ENCODE peak calls at places on chromosomes 4 and X, in five cellular contexts. One of them, this sample, is unnamed.
A peak's percentile ranks its signal among the peaks of the same experiment; 100 is the strongest.

GRCh38 chr4:92254767-92255442 is 48.9 kb upstream of the GRID2 start:
- DNase-seq in dorsolateral prefrontal cortex: no peak
- DNase-seq in frontal cortex: no peak
- DNase-seq in ELR: no peak
- DNase-seq in nephron progenitor cell: no peak
- DNase-seq in this sample: no peak

GRCh38 chr4:38106886-38107514 is 146.8 kb downstream of the PTTG2 start:
- DNase-seq in dorsolateral prefrontal cortex: no peak
- DNase-seq in ELR: no peak
- DNase-seq in frontal cortex: no peak
- DNase-seq in nephron progenitor cell: no peak
- DNase-seq in this sample: peak; percentile 4

GRCh38 chr4:2803624-2804448 is 11.0 kb downstream of the SH3BP2 start:
- DNase-seq in dorsolateral prefrontal cortex: no peak
- DNase-seq in frontal cortex: no peak
- DNase-seq in nephron progenitor cell: no peak
- DNase-seq in ELR: peak; percentile 42
- DNase-seq in this sample: peak; percentile 22

GRCh38 chr4:141845901-141846300 is 209.5 kb downstream of the IL15 start:
- DNase-seq in nephron progenitor cell: no peak
- DNase-seq in dorsolateral prefrontal cortex: no peak
- DNase-seq in frontal cortex: no peak
- DNase-seq in ELR: peak; percentile 12
- DNase-seq in this sample: no peak

GRCh38 chr4:174611792-174612191 is 89.5 kb upstream of the HPGD start:
- DNase-seq in dorsolateral prefrontal cortex: no peak
- DNase-seq in frontal cortex: no peak
- DNase-seq in ELR: no peak
- DNase-seq in nephron progenitor cell: no peak
- DNase-seq in this sample: no peak

GRCh38 chrX:70174754-70175153 is 2.5 kb upstream of the DGAT2L6 start:
- DNase-seq in dorsolateral prefrontal cortex: no peak
- DNase-seq in nephron progenitor cell: no peak
- DNase-seq in frontal cortex: no peak
- DNase-seq in ELR: no peak
- DNase-seq in this sample: peak; percentile 31

GRCh38 chrX:7586126-7586525 is 256.8 kb upstream of the VCX start:
- DNase-seq in ELR: peak; percentile 32
- DNase-seq in dorsolateral prefrontal cortex: no peak
- DNase-seq in nephron progenitor cell: peak; percentile 11
- DNase-seq in frontal cortex: peak; percentile 10
- DNase-seq in this sample: peak; percentile 54

GRCh38 chrX:129698150-129698549 is 40.6 kb upstream of the XPNPEP2 start:
- DNase-seq in nephron progenitor cell: no peak
- DNase-seq in dorsolateral prefrontal cortex: no peak
- DNase-seq in frontal cortex: no peak
- DNase-seq in ELR: peak; percentile 25
- DNase-seq in this sample: no peak

GRCh38 chr4:29852537-29852936 is 867.6 kb upstream of the PCDH7 start:
- DNase-seq in dorsolateral prefrontal cortex: no peak
- DNase-seq in nephron progenitor cell: no peak
- DNase-seq in frontal cortex: no peak
- DNase-seq in ELR: no peak
- DNase-seq in this sample: peak; percentile 88

GRCh38 chrX:98068210-98068609 is 1184.5 kb downstream of the RPA4 start:
- DNase-seq in frontal cortex: no peak
- DNase-seq in dorsolateral prefrontal cortex: no peak
- DNase-seq in ELR: no peak
- DNase-seq in nephron progenitor cell: peak; percentile 6
- DNase-seq in this sample: no peak

This sample was measured in NCI-H69.